ENCODE peak calls at places on chromosomes 4 and X, in seven cellular contexts. One of them, this sample, is unnamed.

GRCh38 chr4:2879026-2879425 is 35.4 kb downstream of the ADD1 start:
- DNase-seq in spleen: no peak
- DNase-seq in OCI-LY7: no peak
- DNase-seq in tibial artery: no peak
- DNase-seq in CD8-positive, alpha-beta T cell: no peak
- DNase-seq in right lobe of liver: no peak
- DNase-seq in psoas muscle: no peak
- DNase-seq in this sample: no peak

GRCh38 chr4:33961751-33962150 is 2282.6 kb downstream of the ARAP2 start:
- DNase-seq in OCI-LY7: no peak
- DNase-seq in spleen: no peak
- DNase-seq in tibial artery: no peak
- DNase-seq in CD8-positive, alpha-beta T cell: no peak
- DNase-seq in psoas muscle: no peak
- DNase-seq in right lobe of liver: no peak
- DNase-seq in this sample: no peak

GRCh38 chr4:93396274-93396673 is 432.3 kb upstream of the ATOH1 start:
- DNase-seq in CD8-positive, alpha-beta T cell: no peak
- DNase-seq in tibial artery: no peak
- DNase-seq in right lobe of liver: no peak
- DNase-seq in OCI-LY7: no peak
- DNase-seq in spleen: no peak
- DNase-seq in psoas muscle: no peak
- DNase-seq in this sample: no peak

GRCh38 chr4:8370835-8371234 is 69.7 kb downstream of the ACOX3 start:
- DNase-seq in OCI-LY7: no peak
- DNase-seq in CD8-positive, alpha-beta T cell: no peak
- DNase-seq in right lobe of liver: no peak
- DNase-seq in spleen: no peak
- DNase-seq in psoas muscle: peak; percentile 25
- DNase-seq in tibial artery: no peak
- DNase-seq in this sample: peak; percentile 78

GRCh38 chr4:41160010-41160789 is 54.1 kb downstream of the APBB2 start:
- DNase-seq in tibial artery: no peak
- DNase-seq in right lobe of liver: no peak
- DNase-seq in spleen: no peak
- DNase-seq in OCI-LY7: no peak
- DNase-seq in CD8-positive, alpha-beta T cell: no peak
- DNase-seq in psoas muscle: peak; percentile 55
- DNase-seq in this sample: no peak

GRCh38 chrX:139204576-139204902 is 326.0 kb upstream of the F9 start:
- DNase-seq in spleen: no peak
- DNase-seq in tibial artery: no peak
- DNase-seq in CD8-positive, alpha-beta T cell: no peak
- DNase-seq in OCI-LY7: no peak
- DNase-seq in psoas muscle: no peak
- DNase-seq in right lobe of liver: no peak
- DNase-seq in this sample: no peak

GRCh38 chr4:84394386-84394785 is 104.7 kb downstream of the NKX6-1 start:
- DNase-seq in OCI-LY7: no peak
- DNase-seq in right lobe of liver: no peak
- DNase-seq in tibial artery: no peak
- DNase-seq in psoas muscle: no peak
- DNase-seq in CD8-positive, alpha-beta T cell: no peak
- DNase-seq in spleen: no peak
- DNase-seq in this sample: no peak

GRCh38 chr4:159240690-159241089 is 137.8 kb downstream of the RAPGEF2 start:
- DNase-seq in psoas muscle: no peak
- DNase-seq in spleen: no peak
- DNase-seq in OCI-LY7: no peak
- DNase-seq in CD8-positive, alpha-beta T cell: no peak
- DNase-seq in right lobe of liver: no peak
- DNase-seq in tibial artery: no peak
- DNase-seq in this sample: no peak

GRCh38 chr4:52572936-52573485 is 86.1 kb downstream of the USP46 start:
- DNase-seq in OCI-LY7: no peak
- DNase-seq in tibial artery: no peak
- DNase-seq in CD8-positive, alpha-beta T cell: no peak
- DNase-seq in psoas muscle: no peak
- DNase-seq in right lobe of liver: no peak
- DNase-seq in spleen: no peak
- DNase-seq in this sample: no peak

GRCh38 chr4:13541720-13542576 is 2.4 kb downstream of the NKX3-2 start:
- DNase-seq in spleen: peak; percentile 78
- DNase-seq in CD8-positive, alpha-beta T cell: no peak
- DNase-seq in tibial artery: no peak
- DNase-seq in right lobe of liver: peak; percentile 68
- DNase-seq in OCI-LY7: no peak
- DNase-seq in psoas muscle: no peak
- DNase-seq in this sample: no peak

GRCh38 chr4:28730304-28730703 is 1869.7 kb downstream of the STIM2 start:
- DNase-seq in psoas muscle: no peak
- DNase-seq in OCI-LY7: no peak
- DNase-seq in spleen: no peak
- DNase-seq in CD8-positive, alpha-beta T cell: no peak
- DNase-seq in tibial artery: no peak
- DNase-seq in right lobe of liver: no peak
- DNase-seq in this sample: no peak

GRCh38 chr4:3293410-3294391 is 880 bp downstream of the RGS12 start:
- DNase-seq in psoas muscle: no peak
- DNase-seq in OCI-LY7: peak; percentile 5
- DNase-seq in spleen: peak; percentile 85
- DNase-seq in tibial artery: no peak
- DNase-seq in right lobe of liver: peak; percentile 53
- DNase-seq in CD8-positive, alpha-beta T cell: no peak
- DNase-seq in this sample: no peak

GRCh38 chr4:83109480-83110221 is 4.9 kb downstream of the PLAC8 start:
- DNase-seq in right lobe of liver: peak; percentile 60
- DNase-seq in spleen: peak; percentile 91
- DNase-seq in OCI-LY7: peak; percentile 11
- DNase-seq in CD8-positive, alpha-beta T cell: peak; percentile 20
- DNase-seq in tibial artery: no peak
- DNase-seq in psoas muscle: peak; percentile 28
- DNase-seq in this sample: no peak

GRCh38 chr4:109278594-109279031 is 23.8 kb downstream of the COL25A1 start:
- DNase-seq in CD8-positive, alpha-beta T cell: no peak
- DNase-seq in spleen: no peak
- DNase-seq in right lobe of liver: no peak
- DNase-seq in tibial artery: no peak
- DNase-seq in psoas muscle: no peak
- DNase-seq in OCI-LY7: peak; percentile 9
- DNase-seq in this sample: no peak

GRCh38 chr4:174702974-174703478 is 126.0 kb downstream of the GLRA3 start:
- DNase-seq in tibial artery: no peak
- DNase-seq in OCI-LY7: no peak
- DNase-seq in CD8-positive, alpha-beta T cell: no peak
- DNase-seq in spleen: no peak
- DNase-seq in psoas muscle: no peak
- DNase-seq in right lobe of liver: no peak
- DNase-seq in this sample: no peak

GRCh38 chr4:10245761-10246160 is 129.2 kb upstream of the WDR1 start:
- DNase-seq in right lobe of liver: no peak
- DNase-seq in OCI-LY7: no peak
- DNase-seq in CD8-positive, alpha-beta T cell: no peak
- DNase-seq in tibial artery: no peak
- DNase-seq in spleen: no peak
- DNase-seq in psoas muscle: no peak
- DNase-seq in this sample: no peak

GRCh38 chr4:77434299-77435092 is 171.1 kb upstream of the CXCL13 start:
- DNase-seq in spleen: no peak
- DNase-seq in right lobe of liver: peak; percentile 70
- DNase-seq in CD8-positive, alpha-beta T cell: no peak
- DNase-seq in tibial artery: peak; percentile 62
- DNase-seq in OCI-LY7: no peak
- DNase-seq in psoas muscle: peak; percentile 9
- DNase-seq in this sample: peak; percentile 26

GRCh38 chr4:22072240-22072639 is 123.7 kb upstream of the KCNIP4 start:
- DNase-seq in tibial artery: no peak
- DNase-seq in CD8-positive, alpha-beta T cell: no peak
- DNase-seq in OCI-LY7: no peak
- DNase-seq in psoas muscle: no peak
- DNase-seq in right lobe of liver: no peak
- DNase-seq in spleen: no peak
- DNase-seq in this sample: no peak

GRCh38 chr4:6387946-6388345 is 84.5 kb downstream of the PPP2R2C start:
- DNase-seq in right lobe of liver: no peak
- DNase-seq in OCI-LY7: no peak
- DNase-seq in CD8-positive, alpha-beta T cell: no peak
- DNase-seq in psoas muscle: no peak
- DNase-seq in spleen: no peak
- DNase-seq in tibial artery: no peak
- DNase-seq in this sample: no peak

GRCh38 chr4:81836716-81837115 is 365.0 kb upstream of the RASGEF1B start:
- DNase-seq in tibial artery: no peak
- DNase-seq in spleen: no peak
- DNase-seq in psoas muscle: no peak
- DNase-seq in CD8-positive, alpha-beta T cell: no peak
- DNase-seq in right lobe of liver: no peak
- DNase-seq in OCI-LY7: no peak
- DNase-seq in this sample: no peak

DNA sequence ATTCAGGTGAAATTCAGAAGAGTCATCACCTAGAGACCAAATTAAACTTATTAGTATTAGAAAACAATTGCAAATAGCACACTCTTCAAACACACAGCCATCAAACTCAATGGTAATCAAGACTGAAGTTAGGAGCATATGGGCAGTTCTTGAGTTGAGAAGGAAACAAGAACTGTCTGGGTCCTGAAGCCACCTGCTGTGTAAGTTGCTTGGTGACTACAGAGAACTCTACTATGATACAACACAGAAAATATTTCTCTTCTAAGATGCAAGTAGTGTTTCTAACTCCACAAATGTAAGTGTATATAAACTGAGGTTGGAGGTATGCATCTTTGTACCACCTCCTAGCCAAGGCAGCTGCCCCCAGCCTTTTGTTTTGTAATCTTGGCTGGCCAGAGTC is 325 bp upstream of the PF4V1 start:
- DNase-seq in right lobe of liver: no peak
- DNase-seq in psoas muscle: no peak
- DNase-seq in tibial artery: no peak
- DNase-seq in spleen: no peak
- DNase-seq in OCI-LY7: no peak
- DNase-seq in CD8-positive, alpha-beta T cell: no peak
- DNase-seq in this sample: no peak
- H3K4me3 ChIP-seq in right lobe of liver: no peak overlapping the region
- H3K4me3 ChIP-seq in psoas muscle: no peak overlapping the region
- H3K4me3 ChIP-seq in tibial artery: peak overlapping the region; percentile 37
- H3K4me3 ChIP-seq in spleen: no peak overlapping the region
- H3K4me3 ChIP-seq in OCI-LY7: no peak overlapping the region
- H3K4me3 ChIP-seq in CD8-positive, alpha-beta T cell: no peak overlapping the region
- H3K4me3 ChIP-seq in this sample: no peak overlapping the region

DNA sequence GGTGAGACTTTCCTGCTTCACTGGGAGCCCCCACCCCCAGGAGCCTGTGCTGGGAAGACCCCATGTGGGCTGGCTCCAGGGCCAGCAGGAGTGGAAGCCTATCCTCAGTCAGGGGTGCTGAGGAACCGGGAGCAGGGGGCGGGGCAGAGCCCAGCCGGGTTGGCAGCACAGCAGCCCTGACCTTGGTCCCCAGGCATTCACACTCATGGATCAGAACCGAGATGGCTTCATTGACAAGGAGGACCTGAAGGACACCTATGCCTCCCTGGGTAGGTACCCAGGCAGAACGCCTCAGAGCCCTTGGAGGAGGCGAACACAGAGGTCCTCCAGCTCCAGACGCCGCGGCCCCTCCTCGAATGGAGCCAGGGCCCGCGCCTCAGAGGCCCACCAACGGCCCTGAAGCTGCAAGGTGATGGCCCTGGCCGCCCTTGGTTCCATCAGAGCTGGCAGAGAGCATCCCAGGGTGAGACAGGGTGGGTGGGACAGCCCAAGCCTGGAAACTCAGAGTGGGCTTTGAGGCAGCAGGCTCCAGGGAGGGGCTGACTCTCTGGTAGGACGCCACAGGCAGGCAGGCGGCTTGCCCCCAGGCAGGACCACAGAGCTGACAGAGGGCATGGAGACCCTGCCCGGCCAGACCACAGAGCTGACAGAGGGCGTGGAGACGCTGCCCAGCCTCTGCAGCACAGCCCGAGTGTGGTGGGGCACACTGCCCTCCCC is 4.6 kb downstream of the MYL5 start:
- DNase-seq in tibial artery: no peak
- DNase-seq in right lobe of liver: no peak
- DNase-seq in spleen: peak; percentile 62
- DNase-seq in CD8-positive, alpha-beta T cell: no peak
- DNase-seq in psoas muscle: no peak
- DNase-seq in OCI-LY7: no peak
- DNase-seq in this sample: no peak
- H3K4me1 ChIP-seq in tibial artery: peaks cover 19% of the 10 kb centered on the region
- H3K4me1 ChIP-seq in right lobe of liver: peaks cover 5% of the 10 kb centered on the region
- H3K4me1 ChIP-seq in spleen: peaks cover 62% of the 10 kb centered on the region
- H3K4me1 ChIP-seq in CD8-positive, alpha-beta T cell: peaks cover 22% of the 10 kb centered on the region
- H3K4me1 ChIP-seq in psoas muscle: peaks cover 44% of the 10 kb centered on the region
- H3K4me1 ChIP-seq in OCI-LY7: peaks cover 38% of the 10 kb centered on the region
- H3K4me1 ChIP-seq in this sample: peaks cover 30% of the 10 kb centered on the region

GRCh38 chrX:18353931-18354368 is 538 bp downstream of the SCML2 start:
- DNase-seq in right lobe of liver: no peak
- DNase-seq in spleen: peak; percentile 80
- DNase-seq in psoas muscle: no peak
- DNase-seq in tibial artery: no peak
- DNase-seq in OCI-LY7: peak; percentile 63
- DNase-seq in CD8-positive, alpha-beta T cell: no peak
- DNase-seq in this sample: peak; percentile 3
- TF ChIP-seq CTCF in right lobe of liver: no peak
- TF ChIP-seq CTCF in spleen: no peak
- TF ChIP-seq CTCF in psoas muscle: no peak
- TF ChIP-seq CTCF in tibial artery: no peak
- TF ChIP-seq CTCF in OCI-LY7: peak; percentile 56
- TF ChIP-seq CTCF in CD8-positive, alpha-beta T cell: no peak
- TF ChIP-seq CTCF in this sample: no peak

DNA sequence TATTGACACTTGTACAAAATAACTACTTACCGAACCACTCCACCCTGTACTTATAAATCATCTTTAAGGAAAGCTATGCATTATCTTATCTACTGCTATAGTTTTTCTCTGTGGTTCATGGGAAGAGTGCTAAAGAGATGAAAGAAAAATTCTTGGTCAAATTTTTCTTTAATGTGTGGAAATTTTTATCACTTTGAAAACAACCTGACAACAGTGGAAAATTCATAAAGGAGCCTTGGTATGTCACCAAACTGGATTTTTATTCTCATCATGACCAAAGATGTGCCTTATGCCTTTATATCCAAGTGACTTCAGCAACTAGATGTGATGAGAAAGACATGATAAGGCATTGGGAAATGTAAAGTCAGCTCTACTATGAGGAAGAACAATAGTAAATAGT is 67.2 kb upstream of the SPP1 start:
- DNase-seq in psoas muscle: no peak
- DNase-seq in CD8-positive, alpha-beta T cell: no peak
- DNase-seq in right lobe of liver: no peak
- DNase-seq in spleen: no peak
- DNase-seq in OCI-LY7: no peak
- DNase-seq in tibial artery: no peak
- DNase-seq in this sample: no peak
- H3K4me3 ChIP-seq in psoas muscle: no peak overlapping the region
- H3K4me3 ChIP-seq in CD8-positive, alpha-beta T cell: no peak overlapping the region
- H3K4me3 ChIP-seq in right lobe of liver: no peak overlapping the region
- H3K4me3 ChIP-seq in spleen: no peak overlapping the region
- H3K4me3 ChIP-seq in OCI-LY7: no peak overlapping the region
- H3K4me3 ChIP-seq in tibial artery: no peak overlapping the region
- H3K4me3 ChIP-seq in this sample: no peak overlapping the region

GRCh38 chr4:184444215-184444952 is 30.0 kb downstream of the IRF2 start:
- DNase-seq in psoas muscle: no peak
- DNase-seq in OCI-LY7: no peak
- DNase-seq in right lobe of liver: no peak
- DNase-seq in CD8-positive, alpha-beta T cell: no peak
- DNase-seq in tibial artery: no peak
- DNase-seq in spleen: no peak
- DNase-seq in this sample: no peak
- H3K4me1 ChIP-seq in psoas muscle: peaks cover 91% of the 10 kb centered on the region
- H3K4me1 ChIP-seq in OCI-LY7: no peaks in the 10 kb centered on the region
- H3K4me1 ChIP-seq in right lobe of liver: peaks cover 4% of the 10 kb centered on the region
- H3K4me1 ChIP-seq in CD8-positive, alpha-beta T cell: peaks cover 71% of the 10 kb centered on the region
- H3K4me1 ChIP-seq in tibial artery: peaks cover 82% of the 10 kb centered on the region
- H3K4me1 ChIP-seq in spleen: peaks cover 100% of the 10 kb centered on the region
- H3K4me1 ChIP-seq in this sample: peaks cover 61% of the 10 kb centered on the region